ENCODE peak calls at places on chromosomes 11 and 22, in nine cellular contexts. Q is naive thymus-derived CD4-positive, alpha-beta T cell; I is aorta; E is Panc1; U is RWPE2; A is heart right ventricle; M is HCT116; H is heart left ventricle; O is CD8-positive, alpha-beta T cell. D is an unnamed sample.

GRCh38 chr11:10604340-10604748 is 35.9 kb upstream of the LYVE1 start:
- ATAC-seq in U (peak; percentile 76), M (no peak), Q (no peak), O (no peak), A (peak; percentile 31), H (peak; percentile 73), E (no peak), I (no peak), D (peak; percentile 68)

GRCh38 chr11:67120881-67121710 is 2.0 kb downstream of the KDM2A start:
- ATAC-seq in Q (no peak), U (no peak), M (no peak), A (no peak), I (no peak), O (no peak), H (no peak), E (no peak), D (no peak)

GRCh38 chr11:45209904-45210699 is 63.7 kb downstream of the PRDM11 start:
- ATAC-seq in U (no peak), O (no peak), E (no peak), M (no peak), A (peak; percentile 94), Q (no peak), I (peak; percentile 92), H (peak; percentile 96), D (peak; percentile 96)

GRCh38 chr11:78032090-78032489 is 9.0 kb upstream of the KCTD14 start:
- ATAC-seq in A (no peak), O (no peak), M (no peak), E (no peak), H (no peak), I (no peak), U (no peak), Q (no peak), D (no peak)

GRCh38 chr11:25633230-25633629 is 698.7 kb upstream of the ANO3 start:
- ATAC-seq in Q (no peak), H (no peak), U (no peak), O (no peak), I (no peak), A (no peak), M (no peak), E (no peak), D (no peak)

GRCh38 chr22:37336474-37337028 is 54.2 kb downstream of the CYTH4 start:
- ATAC-seq in Q (no peak), I (no peak), M (peak; percentile 61), H (no peak), O (no peak), U (peak; percentile 23), E (no peak), A (no peak), D (no peak)

GRCh38 chr11:60718524-60719316 is 5.8 kb upstream of the MS4A18 start:
- ATAC-seq in H (no peak), Q (no peak), I (no peak), O (no peak), M (no peak), E (no peak), U (no peak), A (no peak), D (no peak)

GRCh38 chr11:86869966-86870570 is 69.7 kb downstream of the PRSS23 start:
- ATAC-seq in A (peak; percentile 91), Q (peak; percentile 76), O (no peak), I (peak; percentile 90), H (peak; percentile 73), U (peak; percentile 79), M (peak; percentile 97), E (peak; percentile 82), D (peak; percentile 84)

GRCh38 chr11:10906521-10906920 is 48.7 kb upstream of the ZBED5 start:
- ATAC-seq in A (peak; percentile 38), E (peak; percentile 65), I (no peak), H (no peak), Q (no peak), M (peak; percentile 52), U (peak; percentile 36), O (no peak), D (no peak)

GRCh38 chr11:122664188-122664587 is 8.7 kb downstream of the UBASH3B start:
- ATAC-seq in A (no peak), U (no peak), M (no peak), I (no peak), H (no peak), O (no peak), E (peak; percentile 20), Q (no peak), D (no peak)

GRCh38 chr11:44615041-44615513 is 49.6 kb downstream of the CD82 start:
- ATAC-seq in Q (no peak), M (no peak), H (peak; percentile 29), O (no peak), I (no peak), A (peak; percentile 29), E (no peak), U (no peak), D (no peak)

GRCh38 chr11:60195923-60196368 is 13.1 kb upstream of the MS4A6A start:
- ATAC-seq in U (no peak), O (no peak), I (no peak), A (no peak), Q (no peak), H (no peak), E (no peak), M (no peak), D (no peak)

GRCh38 chr11:83034673-83035014 is 37.1 kb downstream of the RAB30 start:
- ATAC-seq in E (peak; percentile 46), H (no peak), M (no peak), I (no peak), Q (no peak), U (no peak), A (peak; percentile 9), O (no peak), D (peak; percentile 11)

GRCh38 chr22:30600925-30601324 is 6.0 kb upstream of the TCN2 start:
- ATAC-seq in U (no peak), M (no peak), E (no peak), H (no peak), Q (peak; percentile 37), I (no peak), O (no peak), A (no peak), D (no peak)

GRCh38 chr11:113167599-113167998 is 146.8 kb upstream of the TTC12 start:
- ATAC-seq in H (no peak), O (no peak), A (no peak), E (no peak), I (no peak), M (no peak), Q (no peak), U (no peak), D (no peak)

DNA sequence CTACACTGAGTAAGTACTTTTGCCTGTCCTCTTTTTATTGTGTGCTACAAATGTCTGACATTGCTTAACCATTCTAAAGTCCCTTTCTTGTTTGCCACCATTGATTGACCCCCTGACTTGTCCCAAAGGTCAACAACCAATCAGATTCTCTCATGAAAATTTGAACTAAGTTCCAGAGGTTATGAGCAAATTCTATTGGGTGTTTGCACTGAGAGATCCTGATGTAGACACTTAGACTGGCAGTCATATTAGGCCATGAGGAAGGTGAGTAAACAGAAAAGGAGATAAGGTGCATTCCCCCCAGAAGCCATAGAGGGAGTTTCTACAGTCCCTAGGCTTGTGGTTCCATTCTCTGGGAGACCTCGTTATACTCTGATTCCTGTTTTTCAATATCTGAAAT is 101.3 kb upstream of the E2F8 start:
- ATAC-seq in M (no peak), I (no peak), Q (no peak), O (no peak), U (no peak), E (no peak), H (no peak), A (no peak), D (no peak)
- H3K27me3 ChIP-seq in M (peaks cover 53% of the 10 kb centered on the region), I (no peaks in the 10 kb centered on the region), Q (peaks cover 2% of the 10 kb centered on the region), O (peaks cover 15% of the 10 kb centered on the region), U (peaks cover 23% of the 10 kb centered on the region), E (peaks cover 55% of the 10 kb centered on the region), H (peaks cover 28% of the 10 kb centered on the region), A (peaks cover 71% of the 10 kb centered on the region), D (peaks cover 83% of the 10 kb centered on the region)

GRCh38 chr11:33753304-33753703 is 17.1 kb upstream of the CD59 start:
- ATAC-seq in E (no peak), I (no peak), O (no peak), U (no peak), H (peak; percentile 94), M (no peak), Q (no peak), A (peak; percentile 91), D (peak; percentile 31)

GRCh38 chr11:33747969-33748368 is 11.7 kb upstream of the CD59 start:
- ATAC-seq in A (no peak), O (no peak), I (no peak), U (no peak), H (no peak), M (no peak), Q (no peak), E (no peak), D (no peak)

DNA sequence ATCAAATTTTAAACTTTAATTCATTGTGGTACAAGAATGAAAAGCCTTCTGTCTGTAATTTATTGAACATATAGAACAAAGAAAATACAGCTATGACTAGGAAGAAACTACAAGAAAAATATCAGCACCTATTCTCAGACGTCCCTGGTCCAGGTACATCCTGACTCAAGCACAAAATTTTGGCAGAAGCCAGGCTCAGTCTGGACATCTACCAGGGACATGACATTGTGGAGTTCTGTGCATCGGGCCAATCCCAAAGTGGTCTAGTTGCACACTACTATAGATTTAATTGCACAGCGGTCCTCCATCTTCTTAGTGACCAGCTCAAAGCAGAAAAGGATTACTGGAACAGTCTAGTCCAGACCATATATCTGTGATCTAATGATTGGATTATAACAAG is 15.7 kb upstream of the CD59 start:
- ATAC-seq in U (no peak), Q (no peak), M (no peak), H (no peak), O (no peak), I (no peak), A (peak; percentile 52), E (no peak), D (no peak)
- H3K36me3 ChIP-seq in U (peaks cover 79% of the 10 kb centered on the region), Q (peaks cover 39% of the 10 kb centered on the region), M (peaks cover 5% of the 10 kb centered on the region), H (peaks cover 98% of the 10 kb centered on the region), O (peaks cover 19% of the 10 kb centered on the region), I (no peaks in the 10 kb centered on the region), A (peaks cover 100% of the 10 kb centered on the region), E (no peaks in the 10 kb centered on the region), D (no peaks in the 10 kb centered on the region)

GRCh38 chr11:31807791-31808074 is 3.4 kb downstream of the PAX6 start:
- ATAC-seq in O (no peak), I (no peak), A (no peak), H (no peak), E (no peak), M (no peak), Q (no peak), U (no peak), D (no peak)
- H3K27me3 ChIP-seq in O (peaks cover 88% of the 10 kb centered on the region), I (no peaks in the 10 kb centered on the region), A (peaks cover 99% of the 10 kb centered on the region), H (peaks cover 100% of the 10 kb centered on the region), E (peaks cover 21% of the 10 kb centered on the region), M (no peaks in the 10 kb centered on the region), Q (peaks cover 18% of the 10 kb centered on the region), U (peaks cover 99% of the 10 kb centered on the region), D (peaks cover 100% of the 10 kb centered on the region)

DNA sequence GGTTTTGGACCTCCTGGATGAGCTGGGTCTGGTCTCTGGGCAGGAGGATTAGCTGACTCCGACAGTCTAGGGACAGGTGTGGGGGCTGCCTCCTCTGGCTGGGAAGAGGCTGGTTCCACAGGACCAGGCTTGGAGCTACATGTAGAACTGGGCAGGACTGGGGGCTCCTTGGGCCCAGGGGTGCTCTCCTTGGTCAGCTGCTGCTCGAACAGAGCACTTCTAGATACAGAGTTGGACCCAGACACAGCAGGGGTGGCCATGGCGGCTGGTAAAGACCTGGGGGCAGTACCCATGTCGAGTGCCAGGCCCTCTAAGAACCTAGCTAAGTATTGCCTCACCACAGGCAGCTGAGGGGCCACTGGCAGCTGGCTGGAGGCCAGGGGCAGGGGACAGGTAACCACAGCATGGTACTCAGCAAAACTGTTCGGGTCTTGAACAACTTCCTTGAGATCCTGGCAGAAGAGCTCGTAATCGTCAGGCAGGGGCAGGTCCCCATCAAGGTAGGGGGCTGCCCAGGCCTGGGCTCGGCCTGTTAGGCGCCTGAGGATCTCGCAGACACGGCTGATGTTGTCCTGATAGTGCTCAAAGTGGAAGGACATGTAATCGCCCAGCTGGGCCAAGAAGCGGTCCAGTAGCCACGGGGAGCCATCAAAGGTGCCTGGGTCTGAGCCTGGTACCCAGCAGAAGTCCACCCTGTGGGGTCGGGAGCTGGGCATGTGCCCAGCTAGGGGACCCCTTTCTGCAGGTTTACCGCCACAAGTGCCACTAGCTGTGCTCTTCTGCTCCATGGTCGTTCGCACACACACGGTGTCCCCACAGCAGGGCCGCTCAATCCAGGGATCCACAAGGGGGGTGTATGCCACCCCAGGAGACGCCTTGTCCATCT is 3.1 kb downstream of the GNB1L start:
- ATAC-seq in M (no peak), U (no peak), A (no peak), Q (no peak), I (no peak), O (no peak), E (no peak), H (no peak), D (no peak)
- H3K36me3 ChIP-seq in M (peaks cover 14% of the 10 kb centered on the region), U (peaks cover 34% of the 10 kb centered on the region), A (peaks cover 34% of the 10 kb centered on the region), Q (no peaks in the 10 kb centered on the region), I (no peaks in the 10 kb centered on the region), O (peaks cover 9% of the 10 kb centered on the region), E (peaks cover 11% of the 10 kb centered on the region), H (peaks cover 14% of the 10 kb centered on the region), D (no peaks in the 10 kb centered on the region)

D was measured in gastroesophageal sphincter.